ENCODE peak calls at places on chromosomes 13 and 19, in nine cellular contexts. T is pancreas, C is HFFc6, Y is BJ, P is Panc1, S is ascending aorta, B is fibroblast of lung, D is heart left ventricle, A is nephron progenitor cell. W is an unnamed sample.

GRCh38 chr13:36030670-36031331 is 100.4 kb downstream of the DCLK1 start:
- DNase-seq in A (no peak), C (no peak), P (no peak), D (no peak), B (peak; percentile 85), Y (peak; percentile 7), T (no peak), S (no peak), W (no peak)

GRCh38 chr19:1047696-1048147 is 7.8 kb downstream of the ABCA7 start:
- DNase-seq in A (no peak), B (no peak), T (no peak), P (no peak), Y (no peak), C (no peak), S (no peak), D (no peak), W (no peak)

GRCh38 chr13:106700007-106700950 is 132.3 kb upstream of the ARGLU1 start:
- DNase-seq in S (no peak), D (no peak), P (no peak), T (no peak), A (no peak), Y (no peak), C (no peak), B (peak; percentile 53), W (no peak)

GRCh38 chr19:14350866-14351265 is 30.4 kb upstream of the ADGRE5 start:
- DNase-seq in D (no peak), A (no peak), T (no peak), C (no peak), B (no peak), Y (no peak), P (no peak), S (no peak), W (no peak)

GRCh38 chr19:58399903-58400637 is 4.6 kb downstream of the RNF225 start:
- DNase-seq in C (no peak), Y (no peak), S (no peak), P (no peak), B (no peak), T (no peak), D (no peak), A (no peak), W (no peak)

GRCh38 chr19:2039959-2040646 is 10.9 kb downstream of the MKNK2 start:
- DNase-seq in Y (no peak), B (no peak), C (no peak), P (no peak), A (no peak), D (no peak), S (no peak), T (peak; percentile 83), W (no peak)

GRCh38 chr19:50383307-50383851 is 768 bp upstream of the POLD1 start:
- DNase-seq in C (no peak), A (no peak), B (no peak), Y (no peak), D (no peak), P (no peak), S (no peak), T (no peak), W (no peak)

GRCh38 chr19:55703790-55704215 is 28.8 kb downstream of the EPN1 start:
- DNase-seq in D (peak; percentile 26), S (no peak), Y (no peak), P (no peak), C (no peak), A (no peak), T (peak; percentile 89), B (peak; percentile 20), W (peak; percentile 42)

GRCh38 chr19:29858000-29858596 is 46.3 kb downstream of the CCNE1 start:
- DNase-seq in P (no peak), D (no peak), B (no peak), C (no peak), T (peak; percentile 78), S (no peak), A (no peak), Y (no peak), W (peak; percentile 72)

GRCh38 chr13:75151081-75151643 is 330.8 kb downstream of the TBC1D4 start:
- DNase-seq in Y (no peak), C (peak; percentile 64), D (no peak), P (no peak), B (peak; percentile 79), S (no peak), A (no peak), T (no peak), W (no peak)

GRCh38 chr13:77915676-77916075 is 3.0 kb downstream of the EDNRB start:
- DNase-seq in D (no peak), A (no peak), B (no peak), C (no peak), P (no peak), Y (no peak), S (no peak), T (no peak), W (no peak)

GRCh38 chr13:77919351-77920294 is 992 bp upstream of the EDNRB start:
- DNase-seq in A (peak; percentile 46), S (no peak), D (peak; percentile 64), Y (no peak), B (peak; percentile 27), P (no peak), C (no peak), T (peak; percentile 42), W (no peak)

GRCh38 chr13:77916481-77916880 is 2.1 kb downstream of the EDNRB start:
- DNase-seq in T (no peak), B (no peak), P (no peak), A (no peak), S (no peak), Y (no peak), D (no peak), C (no peak), W (no peak)

DNA sequence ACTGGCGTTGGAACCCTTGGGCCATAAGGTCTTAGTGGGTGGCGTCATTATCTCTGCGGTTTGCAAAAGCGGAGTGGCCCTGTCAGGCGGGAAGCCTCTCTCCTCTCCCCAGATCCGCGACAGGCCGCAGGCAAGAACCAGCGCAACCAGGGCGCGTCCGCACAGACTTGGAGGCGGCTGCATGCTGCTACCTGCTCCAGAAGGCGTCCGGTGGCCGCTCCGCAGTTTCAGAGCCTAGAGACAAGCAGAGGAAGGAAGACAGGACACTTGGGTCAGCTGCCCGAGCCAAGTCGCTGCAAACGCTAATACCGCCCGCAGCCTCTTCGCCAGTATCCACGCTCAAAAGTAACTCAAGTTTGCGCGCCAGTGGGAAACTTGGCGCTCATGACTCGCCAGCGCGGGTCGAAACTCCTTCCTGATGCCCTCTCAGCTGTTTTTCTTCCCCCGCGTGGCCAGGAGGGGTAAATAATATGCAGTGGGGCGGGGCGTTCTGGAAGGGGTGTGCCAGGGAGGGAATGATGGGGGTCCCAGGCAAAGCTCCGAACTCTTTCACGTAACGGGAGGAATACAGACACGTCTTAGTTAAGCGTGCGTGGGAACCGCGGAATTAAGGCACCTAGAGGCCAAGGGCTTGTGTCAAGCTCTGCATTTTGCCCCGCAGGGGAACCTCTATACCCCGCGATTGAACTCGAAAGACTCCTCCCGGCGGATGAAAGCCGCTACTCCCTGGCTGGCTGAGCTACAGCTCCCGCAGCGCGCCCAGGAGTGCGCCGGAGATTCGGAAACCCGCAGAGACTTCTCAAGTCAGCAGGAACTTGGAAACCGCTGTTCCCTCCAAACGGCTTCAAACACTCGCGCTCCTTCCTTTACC is at the start of gene EDNRB:
- DNase-seq in D (peak; percentile 61), B (peak; percentile 39), T (peak; percentile 61), C (no peak), Y (no peak), P (no peak), A (peak; percentile 29), S (no peak), W (no peak)
- TF ChIP-seq CTCF in D (peak; percentile 24), B (peak; percentile 24), T (no peak), C (no peak), Y (no peak), P (no peak), A (no peak), S (no peak), W (no peak)

DNA sequence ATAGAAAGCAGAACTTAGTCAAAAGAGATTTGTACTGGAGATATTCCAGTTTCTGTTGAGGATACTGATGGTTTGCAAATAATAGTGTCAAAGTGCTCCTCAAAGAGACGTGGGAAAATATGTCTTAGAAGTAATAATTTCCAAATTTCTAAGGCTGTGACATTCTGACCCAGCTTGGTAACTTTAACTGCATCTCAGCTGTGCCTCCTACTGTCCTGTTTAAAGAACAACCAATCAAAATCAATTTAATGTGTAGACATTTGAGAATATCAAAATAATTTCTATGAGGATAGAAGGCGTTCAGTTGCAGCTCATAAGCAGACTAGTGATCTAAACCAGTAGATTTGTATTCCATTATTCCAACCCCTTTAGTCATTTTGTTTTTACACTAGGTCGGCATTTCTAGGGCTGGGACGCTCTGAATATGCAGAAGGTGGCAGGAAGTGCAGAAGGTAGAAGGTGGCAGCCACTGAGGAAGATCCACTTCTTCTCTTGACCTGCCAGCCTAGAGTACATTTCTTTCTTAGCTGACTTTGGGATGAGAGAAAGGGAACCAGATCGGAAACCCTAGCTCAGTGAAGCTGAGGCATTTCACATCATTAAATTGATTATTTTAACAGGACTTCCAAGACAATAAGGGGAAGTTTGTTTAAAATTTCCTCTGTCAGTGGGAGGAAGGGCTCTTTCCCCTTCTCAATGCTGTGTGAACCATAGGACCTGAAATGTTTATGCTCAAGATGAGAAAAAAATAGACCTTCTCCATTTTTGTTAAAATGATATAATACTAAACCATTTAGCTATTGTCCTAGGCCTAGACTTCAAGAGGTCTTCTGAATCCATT is 67.5 kb downstream of the COL4A1 start:
- DNase-seq in S (no peak), Y (no peak), P (no peak), C (no peak), D (no peak), T (no peak), B (no peak), A (no peak), W (no peak)
- TF ChIP-seq CTCF in S (no peak), Y (no peak), P (no peak), C (peak; percentile 42), D (no peak), T (no peak), B (peak; percentile 22), A (no peak), W (no peak)

DNA sequence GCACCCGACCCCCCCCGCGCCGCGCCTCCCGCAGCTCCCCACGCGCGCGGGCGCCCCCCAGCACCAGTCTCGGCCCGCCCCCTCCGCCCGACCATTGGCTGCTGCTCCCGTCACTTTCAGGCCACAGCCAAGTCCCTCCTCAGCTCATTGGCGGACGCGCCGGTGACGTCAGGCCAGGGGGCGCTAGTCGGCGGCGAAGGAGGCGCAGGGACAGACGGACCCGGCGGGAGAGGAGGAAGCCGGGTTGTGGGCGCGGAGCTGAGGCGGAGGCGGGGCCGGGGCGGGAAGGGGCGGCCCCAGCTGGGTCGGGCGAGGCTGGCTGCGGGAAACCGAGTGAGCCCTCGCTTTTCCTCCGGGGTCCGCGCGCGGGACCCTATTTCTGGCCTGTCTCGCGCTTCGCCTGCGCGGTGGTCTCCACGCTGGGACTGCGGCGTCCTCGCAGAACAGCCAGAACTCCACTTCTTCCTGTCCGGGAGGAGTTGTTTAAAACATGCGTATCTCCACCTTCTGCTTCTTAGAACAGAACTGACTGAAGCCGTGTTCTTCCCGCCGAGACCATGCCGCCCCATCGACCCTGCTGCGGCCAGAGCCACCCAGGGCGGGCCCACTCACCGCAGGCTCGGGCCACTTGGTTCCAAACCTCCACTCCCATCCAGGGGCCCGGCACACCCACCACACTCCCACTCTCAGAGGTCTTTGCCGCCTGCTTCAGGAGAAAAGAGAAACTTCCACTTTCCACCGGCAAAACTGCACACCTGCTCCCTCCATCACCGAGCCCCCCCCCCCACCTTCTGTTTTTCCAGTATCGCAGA is 459 bp upstream of the TMTC4 start:
- DNase-seq in Y (peak; percentile 75), P (peak; percentile 55), A (peak; percentile 100), C (peak; percentile 98), T (peak; percentile 99), B (peak; percentile 97), D (peak; percentile 100), S (peak; percentile 99), W (peak; percentile 99)
- TF ChIP-seq CTCF in Y (peak; percentile 45), P (peak; percentile 36), A (no peak), C (peak; percentile 73), T (no peak), B (peak; percentile 21), D (peak; percentile 35), S (peak; percentile 41), W (peak; percentile 57)

GRCh38 chr13:58960909-58961308 is 1202.8 kb downstream of the DIAPH3 start:
- DNase-seq in A (no peak), S (no peak), T (no peak), P (no peak), B (peak; percentile 63), D (no peak), Y (no peak), C (no peak), W (no peak)
- TF ChIP-seq CTCF in A (peak; percentile 37), S (no peak), T (no peak), P (no peak), B (peak; percentile 29), D (peak; percentile 13), Y (no peak), C (peak; percentile 36), W (peak; percentile 18)